ENCODE peak calls at places on chromosomes 12 and 14, in five cellular contexts. One of them, this sample, is unnamed.

GRCh38 chr12:87344699-87345098 is 684.5 kb downstream of the C12orf50 start:
- DNase-seq in T-helper 2 cell: no peak
- DNase-seq in foreskin keratinocyte: no peak
- DNase-seq in stimulated activated CD4-positive, alpha-beta T cell treated with anti-CD3 and anti-CD28 coated beads, Interleukin-12 subunit alpha, Interleukin-12 subunit beta, amount 100 ng/mL, for 24 hours: no peak
- DNase-seq in WTC11: no peak
- DNase-seq in this sample: no peak

GRCh38 chr14:99186956-99187690 is 84.9 kb downstream of the BCL11B start:
- DNase-seq in T-helper 2 cell: no peak
- DNase-seq in foreskin keratinocyte: no peak
- DNase-seq in stimulated activated CD4-positive, alpha-beta T cell treated with anti-CD3 and anti-CD28 coated beads, Interleukin-12 subunit alpha, Interleukin-12 subunit beta, amount 100 ng/mL, for 24 hours: no peak
- DNase-seq in WTC11: no peak
- DNase-seq in this sample: peak

GRCh38 chr14:62745496-62745895 is 299.8 kb downstream of the KCNH5 start:
- DNase-seq in T-helper 2 cell: no peak
- DNase-seq in foreskin keratinocyte: peak
- DNase-seq in stimulated activated CD4-positive, alpha-beta T cell treated with anti-CD3 and anti-CD28 coated beads, Interleukin-12 subunit alpha, Interleukin-12 subunit beta, amount 100 ng/mL, for 24 hours: no peak
- DNase-seq in WTC11: no peak
- DNase-seq in this sample: no peak

GRCh38 chr12:108845696-108846095 is 11.7 kb downstream of the SSH1 start:
- DNase-seq in T-helper 2 cell: no peak
- DNase-seq in foreskin keratinocyte: no peak
- DNase-seq in stimulated activated CD4-positive, alpha-beta T cell treated with anti-CD3 and anti-CD28 coated beads, Interleukin-12 subunit alpha, Interleukin-12 subunit beta, amount 100 ng/mL, for 24 hours: no peak
- DNase-seq in WTC11: no peak
- DNase-seq in this sample: no peak

GRCh38 chr12:56957229-56958052 is at the start of gene RDH16:
- DNase-seq in T-helper 2 cell: no peak
- DNase-seq in foreskin keratinocyte: peak
- DNase-seq in stimulated activated CD4-positive, alpha-beta T cell treated with anti-CD3 and anti-CD28 coated beads, Interleukin-12 subunit alpha, Interleukin-12 subunit beta, amount 100 ng/mL, for 24 hours: no peak
- DNase-seq in WTC11: no peak
- DNase-seq in this sample: no peak

GRCh38 chr12:100476013-100476751 is 2.5 kb downstream of the NR1H4 start:
- DNase-seq in T-helper 2 cell: no peak
- DNase-seq in foreskin keratinocyte: no peak
- DNase-seq in stimulated activated CD4-positive, alpha-beta T cell treated with anti-CD3 and anti-CD28 coated beads, Interleukin-12 subunit alpha, Interleukin-12 subunit beta, amount 100 ng/mL, for 24 hours: no peak
- DNase-seq in WTC11: no peak
- DNase-seq in this sample: no peak

GRCh38 chr14:31024577-31025334 is 693 bp upstream of the AP4S1 start:
- DNase-seq in T-helper 2 cell: no peak
- DNase-seq in foreskin keratinocyte: peak
- DNase-seq in stimulated activated CD4-positive, alpha-beta T cell treated with anti-CD3 and anti-CD28 coated beads, Interleukin-12 subunit alpha, Interleukin-12 subunit beta, amount 100 ng/mL, for 24 hours: no peak
- DNase-seq in WTC11: no peak
- DNase-seq in this sample: no peak

GRCh38 chr12:65510584-65511050 is 232.1 kb downstream of the MSRB3 start:
- DNase-seq in T-helper 2 cell: no peak
- DNase-seq in foreskin keratinocyte: no peak
- DNase-seq in stimulated activated CD4-positive, alpha-beta T cell treated with anti-CD3 and anti-CD28 coated beads, Interleukin-12 subunit alpha, Interleukin-12 subunit beta, amount 100 ng/mL, for 24 hours: no peak
- DNase-seq in WTC11: peak
- DNase-seq in this sample: no peak

GRCh38 chr12:13173537-13173936 is 23.0 kb upstream of the EMP1 start:
- DNase-seq in T-helper 2 cell: no peak
- DNase-seq in foreskin keratinocyte: peak
- DNase-seq in stimulated activated CD4-positive, alpha-beta T cell treated with anti-CD3 and anti-CD28 coated beads, Interleukin-12 subunit alpha, Interleukin-12 subunit beta, amount 100 ng/mL, for 24 hours: no peak
- DNase-seq in WTC11: no peak
- DNase-seq in this sample: no peak

GRCh38 chr12:30840715-30841114 is 85.8 kb upstream of the TSPAN11 start:
- DNase-seq in T-helper 2 cell: no peak
- DNase-seq in foreskin keratinocyte: no peak
- DNase-seq in stimulated activated CD4-positive, alpha-beta T cell treated with anti-CD3 and anti-CD28 coated beads, Interleukin-12 subunit alpha, Interleukin-12 subunit beta, amount 100 ng/mL, for 24 hours: no peak
- DNase-seq in WTC11: no peak
- DNase-seq in this sample: no peak

GRCh38 chr12:6688543-6688999 is 604 bp downstream of the ZNF384 start:
- DNase-seq in T-helper 2 cell: peak
- DNase-seq in foreskin keratinocyte: no peak
- DNase-seq in stimulated activated CD4-positive, alpha-beta T cell treated with anti-CD3 and anti-CD28 coated beads, Interleukin-12 subunit alpha, Interleukin-12 subunit beta, amount 100 ng/mL, for 24 hours: no peak
- DNase-seq in WTC11: no peak
- DNase-seq in this sample: peak

GRCh38 chr12:14948672-14949071 is 10.3 kb upstream of the ERP27 start:
- DNase-seq in T-helper 2 cell: no peak
- DNase-seq in foreskin keratinocyte: no peak
- DNase-seq in stimulated activated CD4-positive, alpha-beta T cell treated with anti-CD3 and anti-CD28 coated beads, Interleukin-12 subunit alpha, Interleukin-12 subunit beta, amount 100 ng/mL, for 24 hours: no peak
- DNase-seq in WTC11: no peak
- DNase-seq in this sample: peak